ENCODE peak calls at places on chromosomes 4 and X, in eight cellular contexts. N, L, S, E, T, F, V and P are unnamed samples.

GRCh38 chr4:177339794-177340374 is 30.2 kb downstream of the NEIL3 start:
- DNase-seq in F (peak; percentile 51), L (no peak), E (no peak), N (no peak), S (no peak), T (no peak), V (peak; percentile 30), P (no peak)

GRCh38 chrX:145405012-145405411 is 157.7 kb downstream of the SPANXN1 start:
- DNase-seq in V (peak; percentile 13), S (no peak), L (no peak), E (no peak), T (no peak), N (no peak), F (peak; percentile 15), P (no peak)

GRCh38 chr4:107034091-107034698 is 1.9 kb downstream of the DKK2 start:
- DNase-seq in T (peak; percentile 7), N (no peak), L (peak; percentile 17), V (peak; percentile 68), S (no peak), E (no peak), F (no peak), P (no peak)

GRCh38 chr4:90495936-90496335 is 368.7 kb downstream of the CCSER1 start:
- DNase-seq in V (no peak), E (no peak), F (no peak), S (no peak), L (no peak), T (no peak), N (no peak), P (no peak)

GRCh38 chr4:174592256-174592984 is 70.1 kb upstream of the HPGD start:
- DNase-seq in E (no peak), F (no peak), T (no peak), S (no peak), L (no peak), N (no peak), V (no peak), P (no peak)

GRCh38 chr4:3200423-3201090 is 48.4 kb upstream of the MSANTD1 start:
- DNase-seq in E (no peak), F (no peak), L (no peak), T (no peak), S (no peak), V (no peak), N (no peak), P (no peak)

GRCh38 chr4:36399762-36400353 is 118.4 kb downstream of the DTHD1 start:
- DNase-seq in S (no peak), F (no peak), E (no peak), L (no peak), T (peak; percentile 11), V (peak; percentile 37), N (no peak), P (no peak)

GRCh38 chrX:94831364-94831763 is 1157.4 kb downstream of the FAM133A start:
- DNase-seq in E (no peak), T (no peak), N (no peak), F (peak; percentile 0), V (peak; percentile 20), L (no peak), S (no peak), P (no peak)

GRCh38 chr4:159460408-159460807 is 357.5 kb downstream of the RAPGEF2 start:
- DNase-seq in E (no peak), T (no peak), L (no peak), V (no peak), F (peak; percentile 20), N (no peak), S (no peak), P (no peak)

GRCh38 chrX:129797251-129797906 is 17.6 kb downstream of the SASH3 start:
- DNase-seq in V (no peak), T (no peak), E (no peak), L (no peak), N (no peak), F (no peak), S (no peak), P (no peak)

GRCh38 chrX:17456526-17456925 is 81.5 kb downstream of the NHS start:
- DNase-seq in N (no peak), V (no peak), T (no peak), F (no peak), S (no peak), E (no peak), L (no peak), P (no peak)

GRCh38 chrX:23501974-23502373 is 165.3 kb upstream of the PRDX4 start:
- DNase-seq in V (no peak), L (no peak), F (no peak), T (no peak), N (no peak), S (no peak), E (no peak), P (no peak)

GRCh38 chr4:80878218-80878617 is 152.3 kb upstream of the BMP3 start:
- DNase-seq in N (no peak), L (no peak), F (peak; percentile 34), T (no peak), V (no peak), E (no peak), S (no peak), P (no peak)

GRCh38 chr4:124710911-124711310 is 1.6 kb downstream of the ANKRD50 start:
- DNase-seq in E (peak; percentile 24), F (no peak), V (no peak), S (no peak), N (no peak), L (no peak), T (no peak), P (no peak)

GRCh38 chr4:5385741-5386251 is 322.6 kb downstream of the EVC2 start:
- DNase-seq in S (no peak), F (no peak), N (no peak), L (no peak), V (no peak), E (no peak), T (peak; percentile 80), P (no peak)

GRCh38 chr4:6820695-6821094 is 38.2 kb downstream of the KIAA0232 start:
- DNase-seq in V (no peak), E (no peak), N (no peak), L (no peak), F (no peak), S (no peak), T (no peak), P (no peak)

GRCh38 chrX:109886122-109886761 is 116.7 kb upstream of the TMEM164 start:
- DNase-seq in T (peak; percentile 26), V (peak; percentile 67), N (peak; percentile 15), L (no peak), S (no peak), E (peak; percentile 48), F (peak; percentile 63), P (no peak)

GRCh38 chr4:38752393-38752961 is 30.3 kb downstream of the TLR10 start:
- DNase-seq in N (no peak), F (peak; percentile 66), L (no peak), T (no peak), S (no peak), V (no peak), E (no peak), P (no peak)

GRCh38 chr4:38743866-38744265 is 38.9 kb downstream of the TLR10 start:
- DNase-seq in L (no peak), F (no peak), E (no peak), V (no peak), S (no peak), N (no peak), T (no peak), P (no peak)

GRCh38 chr4:38751341-38752043 is 31.3 kb downstream of the TLR10 start:
- DNase-seq in E (no peak), V (no peak), T (no peak), S (no peak), L (no peak), N (no peak), F (no peak), P (no peak)

GRCh38 chr4:38745881-38746280 is 36.9 kb downstream of the TLR10 start:
- DNase-seq in N (no peak), S (no peak), E (no peak), V (no peak), T (no peak), L (no peak), F (no peak), P (no peak)

GRCh38 chr4:38747629-38748028 is 35.2 kb downstream of the TLR10 start:
- DNase-seq in S (no peak), L (no peak), N (no peak), F (no peak), T (no peak), E (no peak), V (no peak), P (no peak)
- TF ChIP-seq CTCF in S (no peak), L (no peak), N (no peak), F (no peak), T (no peak), E (no peak), V (no peak), P (no peak)

DNA sequence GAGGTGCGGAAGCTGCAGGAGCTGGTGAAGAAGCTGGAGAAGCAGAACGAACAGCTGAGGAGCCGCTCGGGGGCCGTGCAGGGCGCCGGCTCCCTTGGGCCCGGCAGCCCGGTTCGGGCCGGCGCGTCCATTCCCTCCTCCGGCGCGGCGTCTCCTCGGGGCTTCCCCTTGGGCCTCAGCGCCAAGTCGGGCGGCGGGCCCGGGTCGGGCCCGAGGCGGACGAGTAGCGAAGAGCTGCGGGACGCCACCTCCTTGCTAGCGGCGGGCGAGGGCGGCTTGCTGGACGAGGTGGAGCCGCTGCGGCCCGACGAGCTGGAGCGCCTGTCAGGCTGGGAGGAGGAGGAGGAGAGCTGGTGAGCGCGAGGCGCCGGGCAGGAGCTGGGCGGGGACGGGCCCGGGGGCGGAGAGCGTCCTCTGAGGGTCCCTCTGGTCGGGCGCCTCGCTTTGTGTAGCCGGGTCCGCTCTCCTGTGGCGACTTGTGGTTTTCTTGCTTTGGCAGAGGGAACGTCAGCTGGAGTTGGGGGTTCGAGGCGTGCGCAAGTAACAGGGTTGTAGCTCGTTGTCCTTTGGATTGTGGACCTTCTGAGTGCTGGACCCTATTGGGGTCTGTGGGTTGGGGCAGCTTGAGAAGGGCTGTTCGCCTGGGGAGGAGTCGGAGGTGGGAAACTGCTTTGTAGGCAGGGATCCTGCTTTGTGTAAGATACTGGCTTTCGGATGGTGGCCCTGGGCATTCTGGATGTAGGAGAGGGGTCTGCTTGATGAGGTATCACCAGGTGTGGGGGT is 638 bp downstream of the SLAIN2 start:
- DNase-seq in L (peak; percentile 51), N (peak; percentile 57), V (peak; percentile 81), T (peak; percentile 58), S (peak; percentile 4), E (peak; percentile 45), F (peak; percentile 28), P (peak; percentile 20)
- H3K27ac ChIP-seq in L (peak overlapping the region; percentile 99), N (peak overlapping the region; percentile 98), V (peak overlapping the region; percentile 96), T (peak overlapping the region; percentile 99), S (peak overlapping the region; percentile 98), E (peak overlapping the region; percentile 96), F (peak overlapping the region; percentile 87), P (peak overlapping the region; percentile 99)

GRCh38 chr4:93788712-93789111 is 39.8 kb upstream of the ATOH1 start:
- DNase-seq in V (peak; percentile 42), S (no peak), L (no peak), E (no peak), F (peak; percentile 10), N (no peak), T (no peak), P (no peak)
- TF ChIP-seq CTCF in V (peak; percentile 41), S (no peak), L (no peak), E (no peak), F (peak; percentile 37), N (peak; percentile 28), T (no peak), P (peak; percentile 15)

DNA sequence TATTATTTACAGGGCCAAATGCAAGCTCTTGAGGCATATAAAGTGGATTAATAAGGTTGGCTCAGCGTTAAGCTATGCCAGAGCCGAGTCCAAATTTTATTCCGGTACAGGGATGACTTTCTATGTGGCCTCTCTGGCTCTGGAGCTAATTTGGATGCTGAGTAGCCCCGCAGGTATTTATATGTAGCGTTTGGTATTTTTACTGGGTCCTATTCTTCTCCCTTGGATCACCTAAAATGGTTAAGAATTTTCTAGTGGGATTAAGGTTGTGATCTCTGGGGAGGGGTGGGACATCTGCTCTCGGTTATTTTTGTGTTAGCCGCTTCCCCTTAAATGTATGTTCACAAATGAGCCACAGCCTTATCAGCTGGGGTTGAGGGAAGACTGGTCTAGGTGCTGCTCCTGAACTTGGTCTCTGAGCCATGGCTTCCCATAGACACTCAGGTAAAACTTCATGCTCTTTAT is 49.4 kb downstream of the FHL1 start:
- DNase-seq in L (no peak), V (no peak), N (no peak), S (no peak), E (no peak), F (no peak), T (no peak), P (no peak)
- H3K27ac ChIP-seq in L (peak overlapping the region; percentile 81), V (no peak overlapping the region), N (peak overlapping the region; percentile 87), S (peak overlapping the region; percentile 82), E (peak overlapping the region; percentile 11), F (no peak overlapping the region), T (peak overlapping the region; percentile 77), P (peak overlapping the region; percentile 71)